ENCODE peak calls at places on chromosomes 4 and X, in five cellular contexts. E is gastrocnemius medialis, F is SK-N-SH, B is GM12865, R is fibroblast of lung. X is an unnamed sample.

GRCh38 chr4:140497776-140498636 is at the start of gene MGAT4D:
- DNase-seq in E (no peak), F (peak), B (no peak), R (peak), X (peak)

GRCh38 chrX:41334866-41335589 is 1.1 kb downstream of the DDX3X start:
- DNase-seq in E (peak), F (peak), B (peak), R (peak), X (peak)

GRCh38 chr4:102525556-102525955 is 24.4 kb downstream of the NFKB1 start:
- DNase-seq in E (no peak), F (no peak), B (no peak), R (no peak), X (no peak)

GRCh38 chr4:173403051-173403450 is 4.1 kb upstream of the SCRG1 start:
- DNase-seq in E (no peak), F (no peak), B (no peak), R (peak), X (no peak)

GRCh38 chrX:53440631-53441517 is 6.7 kb upstream of the HSD17B10 start:
- DNase-seq in E (peak), F (peak), B (no peak), R (peak), X (peak)

GRCh38 chr4:141807073-141807472 is 170.7 kb downstream of the IL15 start:
- DNase-seq in E (no peak), F (no peak), B (no peak), R (peak), X (peak)

GRCh38 chr4:176277162-176277904 is 8.3 kb upstream of the ASB5 start:
- DNase-seq in E (peak), F (peak), B (peak), R (peak), X (peak)

GRCh38 chrX:76643590-76643989 is 216.1 kb downstream of the MAGEE1 start:
- DNase-seq in E (no peak), F (no peak), B (no peak), R (no peak), X (no peak)

GRCh38 chr4:85555210-85555609 is 80.3 kb downstream of the ARHGAP24 start:
- DNase-seq in E (no peak), F (no peak), B (peak), R (peak), X (no peak)

GRCh38 chr4:16264798-16265197 is 38.5 kb upstream of the TAPT1 start:
- DNase-seq in E (no peak), F (peak), B (peak), R (peak), X (peak)

GRCh38 chr4:125306533-125306932 is 8.2 kb upstream of the FAT4 start:
- DNase-seq in E (no peak), F (no peak), B (no peak), R (no peak), X (no peak)

GRCh38 chr4:176189891-176190795 is 5.2 kb downstream of the SPATA4 start:
- DNase-seq in E (no peak), F (no peak), B (no peak), R (peak), X (no peak)

GRCh38 chr4:79652232-79652631 is 244.2 kb upstream of the GK2 start:
- DNase-seq in E (no peak), F (no peak), B (no peak), R (peak), X (no peak)

GRCh38 chr4:1201851-1202525 is 29.6 kb upstream of the SPON2 start:
- DNase-seq in E (peak), F (peak), B (peak), R (peak), X (peak)

GRCh38 chr4:38367642-38368189 is 296.3 kb upstream of the KLF3 start:
- DNase-seq in E (no peak), F (no peak), B (no peak), R (no peak), X (no peak)

GRCh38 chrX:76184276-76184675 is 11.4 kb downstream of the PBDC1 start:
- DNase-seq in E (no peak), F (no peak), B (no peak), R (no peak), X (no peak)

GRCh38 chr4:17726911-17727310 is 54.5 kb downstream of the FAM184B start:
- DNase-seq in E (no peak), F (no peak), B (no peak), R (no peak), X (no peak)

GRCh38 chrX:136321532-136321931 is 20.8 kb downstream of the ADGRG4 start:
- DNase-seq in E (no peak), F (no peak), B (no peak), R (no peak), X (no peak)

GRCh38 chr4:37066149-37066548 is 178.4 kb upstream of the NWD2 start:
- DNase-seq in E (no peak), F (no peak), B (no peak), R (no peak), X (no peak)

GRCh38 chrX:69161371-69161770 is 3.9 kb downstream of the PJA1 start:
- DNase-seq in E (no peak), F (no peak), B (no peak), R (no peak), X (no peak)

GRCh38 chr4:1041936-1042330 is 30.5 kb downstream of the FGFRL1 start:
- DNase-seq in E (no peak), F (no peak), B (no peak), R (no peak), X (no peak)

GRCh38 chr4:123939621-123940020 is 543.0 kb downstream of the SPRY1 start:
- DNase-seq in E (no peak), F (no peak), B (no peak), R (peak), X (no peak)

GRCh38 chr4:88533088-88533790 is 9.7 kb upstream of the PYURF start:
- DNase-seq in E (no peak), F (no peak), B (no peak), R (peak), X (no peak)

GRCh38 chr4:7466904-7467303 is 32.2 kb upstream of the PSAPL1 start:
- DNase-seq in E (no peak), F (no peak), B (no peak), R (no peak), X (no peak)

GRCh38 chr4:37748546-37748945 is 62.4 kb upstream of the RELL1 start:
- DNase-seq in E (no peak), F (no peak), B (no peak), R (no peak), X (no peak)

GRCh38 chr4:188987011-188987410 is 847.8 kb downstream of the TRIML1 start:
- DNase-seq in E (no peak), F (no peak), B (no peak), R (no peak), X (no peak)

GRCh38 chr4:37951465-37952352 is 8.5 kb upstream of the PTTG2 start:
- DNase-seq in E (no peak), F (no peak), B (no peak), R (no peak), X (no peak)

GRCh38 chrX:153626863-153627674 is 19.9 kb upstream of the DUSP9 start:
- DNase-seq in E (no peak), F (no peak), B (no peak), R (no peak), X (no peak)

GRCh38 chrX:133913658-133914388 is 71.6 kb downstream of the GPC3 start:
- DNase-seq in E (no peak), F (no peak), B (no peak), R (no peak), X (no peak)

GRCh38 chrX:133911816-133912495 is 73.4 kb downstream of the GPC3 start:
- DNase-seq in E (no peak), F (no peak), B (no peak), R (no peak), X (no peak)

GRCh38 chrX:133909888-133910287 is 75.5 kb downstream of the GPC3 start:
- DNase-seq in E (no peak), F (no peak), B (no peak), R (no peak), X (no peak)

GRCh38 chrX:133910539-133910938 is 74.9 kb downstream of the GPC3 start:
- DNase-seq in E (no peak), F (no peak), B (no peak), R (no peak), X (no peak)

GRCh38 chrX:133913009-133913408 is 72.4 kb downstream of the GPC3 start:
- DNase-seq in E (no peak), F (no peak), B (no peak), R (no peak), X (no peak)
- TF ChIP-seq CTCF in E (no peak), F (no peak), B (no peak), R (no peak), X (no peak)

GRCh38 chr4:118834960-118835895 is 698 bp downstream of the SEC24D start:
- DNase-seq in E (peak), F (peak), B (peak), R (peak), X (peak)

GRCh38 chr4:118833192-118833820 is 2.6 kb downstream of the SEC24D start:
- DNase-seq in E (no peak), F (no peak), B (no peak), R (no peak), X (no peak)

GRCh38 chr4:118834070-118834469 is 1.9 kb downstream of the SEC24D start:
- DNase-seq in E (no peak), F (peak), B (peak), R (peak), X (no peak)

GRCh38 chr4:118836763-118837507 is 1.0 kb upstream of the SEC24D start:
- DNase-seq in E (no peak), F (no peak), B (no peak), R (no peak), X (no peak)

DNA sequence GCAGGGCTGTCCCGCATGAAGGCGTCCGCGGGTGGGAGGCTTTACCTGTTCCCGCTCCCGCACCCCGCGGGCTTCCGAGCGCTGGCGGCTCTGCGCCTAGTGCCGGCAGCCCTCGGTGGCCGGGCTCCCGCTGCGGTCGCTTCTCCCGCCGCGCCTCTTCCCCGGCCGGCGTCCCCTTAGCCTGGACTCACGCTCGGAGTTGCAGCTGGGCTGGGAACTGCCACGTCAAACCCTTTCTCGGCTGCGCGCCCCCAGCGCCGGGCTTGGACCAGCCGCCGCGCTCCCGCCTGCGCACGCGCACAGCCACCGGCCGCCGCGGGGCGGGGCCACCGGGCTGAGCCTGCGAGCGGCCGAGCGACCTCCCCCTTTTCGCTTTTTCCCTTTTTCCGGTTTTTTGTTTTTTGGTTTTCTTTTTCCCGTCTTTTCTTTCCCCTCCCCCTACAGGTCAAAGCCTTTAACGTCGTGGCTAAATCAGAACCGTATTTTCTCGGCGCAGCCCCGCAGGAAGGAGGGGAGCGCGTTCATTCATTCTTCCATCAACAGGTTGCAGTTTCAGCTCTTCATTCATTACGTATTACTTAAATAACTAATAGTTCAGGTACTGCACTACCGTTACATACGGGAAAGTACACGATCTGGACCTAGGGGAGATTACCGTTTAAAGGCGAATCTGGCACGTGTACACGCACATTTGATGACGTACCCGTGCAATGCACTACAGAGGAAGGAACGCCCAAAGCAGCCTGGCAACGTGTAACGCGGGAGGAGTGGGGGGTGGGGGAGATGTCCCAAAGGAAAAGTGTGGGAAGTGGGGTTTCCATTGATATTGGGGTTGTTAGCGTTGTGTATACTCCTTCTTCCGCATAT is at the start of gene SEC24D:
- DNase-seq in E (peak), F (peak), B (peak), R (peak), X (peak)
- TF ChIP-seq CTCF in E (no peak), F (peak), B (no peak), R (no peak), X (no peak)

GRCh38 chrX:151153086-151153485 is 23.3 kb upstream of the GPR50 start:
- DNase-seq in E (no peak), F (no peak), B (no peak), R (peak), X (no peak)
- TF ChIP-seq CTCF in E (no peak), F (peak), B (no peak), R (peak), X (no peak)

DNA sequence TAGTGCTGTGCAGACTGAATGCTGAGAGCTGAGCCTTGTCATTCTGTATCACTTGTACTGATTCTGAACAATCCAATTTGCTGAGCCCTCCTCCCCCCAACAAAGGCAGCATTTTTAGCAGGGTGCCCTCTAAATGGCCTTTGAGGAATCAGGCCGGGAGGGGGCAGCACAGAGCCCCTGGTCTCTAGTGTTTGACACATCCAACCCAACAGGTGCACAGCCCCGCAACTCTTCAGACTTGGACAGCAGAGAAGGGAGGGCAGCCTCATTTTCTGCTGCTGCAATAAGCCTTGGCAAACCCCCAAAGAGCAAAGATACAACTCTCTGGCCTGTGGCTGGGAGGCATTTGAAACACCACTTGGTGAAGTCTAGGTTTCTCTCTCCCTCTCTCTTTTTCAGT is 3.4 kb downstream of the ATP1B4 start:
- DNase-seq in E (peak), F (peak), B (peak), R (no peak), X (peak)
- TF ChIP-seq CTCF in E (peak), F (peak), B (peak), R (peak), X (peak)

DNA sequence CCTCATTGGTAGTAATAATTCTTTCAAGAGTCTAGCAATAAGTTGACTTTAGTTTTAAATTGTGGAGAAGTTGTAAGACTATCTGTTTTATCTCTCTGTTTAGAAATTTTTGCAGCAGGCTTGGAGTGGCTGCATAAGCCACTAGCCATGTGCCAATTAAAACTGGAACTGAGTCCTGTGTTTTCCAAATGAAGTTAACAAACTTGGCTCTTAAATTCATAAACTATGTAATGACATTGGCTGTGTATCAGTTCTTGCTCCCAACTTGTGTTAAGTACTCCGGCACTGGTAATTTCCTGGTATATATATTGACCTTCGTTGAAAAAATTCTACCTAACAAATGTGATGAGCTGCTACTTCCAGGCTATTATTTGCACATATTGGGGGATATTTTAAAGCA is 420.4 kb downstream of the GBA3 start:
- DNase-seq in E (no peak), F (no peak), B (no peak), R (no peak), X (no peak)
- TF ChIP-seq CTCF in E (no peak), F (no peak), B (no peak), R (no peak), X (no peak)

DNA sequence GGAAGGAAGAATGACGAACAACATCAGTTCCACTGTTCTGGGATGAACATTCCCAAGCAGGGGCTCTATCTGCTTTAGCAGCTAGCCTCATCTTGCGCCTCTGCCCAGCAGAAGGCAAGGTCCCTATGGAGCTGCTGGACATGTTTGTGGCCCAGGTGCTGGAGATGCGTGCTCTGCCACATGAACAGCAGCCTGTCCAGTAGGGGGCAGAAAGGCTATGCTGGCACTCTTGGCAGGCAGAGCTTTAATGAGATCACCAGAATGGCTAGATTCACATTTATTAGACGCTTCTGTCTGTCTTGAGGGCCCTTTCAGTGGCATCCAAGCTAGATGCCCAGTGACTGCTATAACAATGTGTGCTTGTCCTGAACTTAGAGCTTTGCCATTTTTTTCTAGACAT is 1826.0 kb downstream of the STIM2 start:
- DNase-seq in E (no peak), F (peak), B (peak), R (peak), X (peak)
- TF ChIP-seq CTCF in E (no peak), F (peak), B (peak), R (peak), X (no peak)